ENCODE peak calls at places on chromosomes 12 and 14, in four cellular contexts. One of them, this sample, is unnamed.

GRCh38 chr12:34033628-34034296 is 11.5 kb downstream of the ALG10 start:
- DNase-seq in HepG2: peak
- DNase-seq in GM23338: peak
- DNase-seq in K562: peak
- DNase-seq in this sample: no peak

GRCh38 chr12:43069768-43070221 is 480.2 kb upstream of the PRICKLE1 start:
- DNase-seq in GM23338: no peak
- DNase-seq in K562: no peak
- DNase-seq in HepG2: no peak
- DNase-seq in this sample: no peak

GRCh38 chr12:117860111-117860510 is 108.7 kb downstream of the KSR2 start:
- DNase-seq in K562: no peak
- DNase-seq in HepG2: no peak
- DNase-seq in GM23338: no peak
- DNase-seq in this sample: no peak

GRCh38 chr14:91350813-91351507 is 66.7 kb downstream of the CCDC88C start:
- DNase-seq in K562: no peak
- DNase-seq in GM23338: no peak
- DNase-seq in HepG2: no peak
- DNase-seq in this sample: no peak

GRCh38 chr12:108691995-108692808 is 39.1 kb downstream of the CORO1C start:
- DNase-seq in K562: no peak
- DNase-seq in HepG2: no peak
- DNase-seq in GM23338: no peak
- DNase-seq in this sample: no peak

GRCh38 chr14:101518611-101519048 is 42.7 kb upstream of the DIO3 start:
- DNase-seq in GM23338: no peak
- DNase-seq in K562: no peak
- DNase-seq in HepG2: no peak
- DNase-seq in this sample: no peak

GRCh38 chr14:58362798-58363412 is 32.8 kb upstream of the TOMM20L start:
- DNase-seq in GM23338: peak
- DNase-seq in K562: no peak
- DNase-seq in HepG2: peak
- DNase-seq in this sample: no peak

GRCh38 chr12:76919388-76920181 is 40.8 kb upstream of the CSRP2 start:
- DNase-seq in HepG2: no peak
- DNase-seq in GM23338: no peak
- DNase-seq in K562: no peak
- DNase-seq in this sample: no peak

GRCh38 chr12:46342562-46343033 is 30.0 kb downstream of the SLC38A2 start:
- DNase-seq in K562: no peak
- DNase-seq in GM23338: peak
- DNase-seq in HepG2: peak
- DNase-seq in this sample: peak

GRCh38 chr12:85130631-85131030 is 94.5 kb downstream of the LRRIQ1 start:
- DNase-seq in HepG2: no peak
- DNase-seq in GM23338: peak
- DNase-seq in K562: no peak
- DNase-seq in this sample: no peak
- TF ChIP-seq CREB1 in HepG2: no peak
- TF ChIP-seq CREB1 in GM23338: no peak
- TF ChIP-seq CREB1 in K562: no peak
- TF ChIP-seq CREB1 in this sample: no peak

GRCh38 chr14:35509846-35510245 is 24.1 kb upstream of the INSM2 start:
- DNase-seq in K562: no peak
- DNase-seq in HepG2: no peak
- DNase-seq in GM23338: no peak
- DNase-seq in this sample: no peak

GRCh38 chr14:35504260-35504659 is 29.7 kb upstream of the INSM2 start:
- DNase-seq in GM23338: no peak
- DNase-seq in HepG2: peak
- DNase-seq in K562: no peak
- DNase-seq in this sample: no peak

GRCh38 chr14:35506461-35506860 is 27.5 kb upstream of the INSM2 start:
- DNase-seq in K562: no peak
- DNase-seq in HepG2: no peak
- DNase-seq in GM23338: no peak
- DNase-seq in this sample: no peak

GRCh38 chr14:35512765-35513164 is 21.2 kb upstream of the INSM2 start:
- DNase-seq in HepG2: no peak
- DNase-seq in K562: no peak
- DNase-seq in GM23338: no peak
- DNase-seq in this sample: no peak

GRCh38 chr14:35506927-35507326 is 27.0 kb upstream of the INSM2 start:
- DNase-seq in K562: no peak
- DNase-seq in GM23338: no peak
- DNase-seq in HepG2: no peak
- DNase-seq in this sample: no peak
- TF ChIP-seq CREB1 in K562: no peak
- TF ChIP-seq CREB1 in GM23338: no peak
- TF ChIP-seq CREB1 in HepG2: no peak
- TF ChIP-seq CREB1 in this sample: no peak

GRCh38 chr12:51922762-51923505 is 15.6 kb downstream of the ACVRL1 start:
- DNase-seq in K562: no peak
- DNase-seq in GM23338: peak
- DNase-seq in HepG2: no peak
- DNase-seq in this sample: no peak
- TF ChIP-seq CREB1 in K562: no peak
- TF ChIP-seq CREB1 in GM23338: no peak
- TF ChIP-seq CREB1 in HepG2: no peak
- TF ChIP-seq CREB1 in this sample: no peak

GRCh38 chr12:29902043-29902442 is 118.3 kb upstream of the TMTC1 start:
- DNase-seq in K562: no peak
- DNase-seq in HepG2: no peak
- DNase-seq in GM23338: no peak
- DNase-seq in this sample: no peak

GRCh38 chr12:29895966-29896365 is 112.2 kb upstream of the TMTC1 start:
- DNase-seq in K562: no peak
- DNase-seq in HepG2: no peak
- DNase-seq in GM23338: peak
- DNase-seq in this sample: no peak

GRCh38 chr12:29907486-29907885 is 123.7 kb upstream of the TMTC1 start:
- DNase-seq in K562: no peak
- DNase-seq in HepG2: no peak
- DNase-seq in GM23338: no peak
- DNase-seq in this sample: no peak

GRCh38 chr12:29899212-29899931 is 115.6 kb upstream of the TMTC1 start:
- DNase-seq in HepG2: no peak
- DNase-seq in GM23338: no peak
- DNase-seq in K562: no peak
- DNase-seq in this sample: no peak

DNA sequence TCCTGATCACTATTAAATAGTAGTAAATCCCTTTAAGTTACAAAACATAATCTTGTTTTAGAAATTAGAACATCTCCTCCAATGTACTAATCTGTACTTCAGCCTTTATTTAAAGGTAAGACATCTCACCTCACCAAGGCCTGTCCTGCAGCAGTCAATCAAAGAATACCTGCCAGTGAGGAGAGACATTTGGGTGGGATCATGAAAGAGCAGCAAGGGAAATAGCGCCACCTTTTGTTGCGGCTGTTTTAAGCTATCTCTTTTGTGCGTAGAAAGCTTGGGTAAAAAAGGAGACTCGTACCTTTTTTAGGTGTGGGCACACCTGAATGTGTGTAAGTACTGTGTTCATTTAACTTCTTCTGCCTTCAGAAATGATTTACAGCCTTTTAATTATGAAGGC is 117.8 kb upstream of the TMTC1 start:
- DNase-seq in GM23338: peak
- DNase-seq in K562: no peak
- DNase-seq in HepG2: peak
- DNase-seq in this sample: peak
- TF ChIP-seq CREB1 in GM23338: no peak
- TF ChIP-seq CREB1 in K562: no peak
- TF ChIP-seq CREB1 in HepG2: no peak
- TF ChIP-seq CREB1 in this sample: no peak

DNA sequence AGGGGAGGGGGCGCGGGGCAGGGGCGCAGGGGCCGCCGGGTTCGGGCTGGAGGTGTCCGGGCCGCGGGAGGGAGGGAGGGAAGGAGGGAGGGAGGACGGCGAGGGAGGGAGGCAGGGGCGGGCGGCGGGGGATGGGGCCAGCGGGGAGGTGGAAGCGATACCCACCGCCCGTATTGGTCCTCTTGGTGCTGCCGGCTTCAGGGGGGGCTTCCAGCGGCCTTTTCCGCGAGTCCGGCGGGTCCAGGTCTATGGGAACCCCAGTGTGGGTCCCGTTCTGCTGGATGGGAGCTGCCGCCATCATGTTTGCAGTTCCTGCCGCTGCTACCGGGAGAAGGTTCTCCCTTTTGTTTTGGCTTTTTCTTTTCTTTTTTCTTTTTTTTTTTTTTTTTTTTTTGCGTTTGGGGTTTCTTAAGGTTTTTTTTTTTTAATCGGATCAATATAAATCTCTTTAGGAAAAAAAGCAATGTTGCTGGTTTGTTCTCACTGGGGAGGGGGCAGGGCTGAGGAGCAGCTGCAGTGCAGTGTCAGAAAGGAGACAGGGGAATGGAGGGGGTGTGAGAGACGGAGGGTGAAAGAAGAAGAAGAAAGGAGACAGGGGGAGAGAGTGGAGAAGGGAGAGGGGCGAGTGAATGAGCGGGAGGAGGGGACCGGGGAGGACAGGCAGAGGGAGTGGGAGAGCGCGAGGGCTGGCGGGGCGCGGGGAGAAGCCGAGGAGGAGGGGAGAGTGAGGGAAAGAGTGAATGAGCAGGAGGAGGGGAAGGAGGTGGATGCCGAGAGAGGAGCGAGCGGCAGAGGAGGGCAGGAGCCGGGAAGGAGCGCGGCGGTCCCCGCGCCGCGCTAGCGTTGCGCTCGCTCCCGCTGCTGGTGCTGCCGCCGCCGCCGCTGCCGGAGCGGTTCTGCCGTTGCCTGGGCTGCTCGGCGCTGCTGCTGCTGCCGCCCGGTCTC is at the start of gene NOVA1:
- DNase-seq in HepG2: no peak
- DNase-seq in GM23338: peak
- DNase-seq in K562: no peak
- DNase-seq in this sample: peak
- TF ChIP-seq CREB1 in HepG2: no peak
- TF ChIP-seq CREB1 in GM23338: no peak
- TF ChIP-seq CREB1 in K562: no peak
- TF ChIP-seq CREB1 in this sample: no peak

GRCh38 chr12:65606008-65606766 is 218.1 kb upstream of the HMGA2 start:
- DNase-seq in HepG2: no peak
- DNase-seq in GM23338: no peak
- DNase-seq in K562: peak
- DNase-seq in this sample: no peak

GRCh38 chr12:65605019-65605418 is 219.3 kb upstream of the HMGA2 start:
- DNase-seq in HepG2: no peak
- DNase-seq in GM23338: no peak
- DNase-seq in K562: no peak
- DNase-seq in this sample: no peak

GRCh38 chr12:65602191-65602578 is 222.1 kb upstream of the HMGA2 start:
- DNase-seq in K562: no peak
- DNase-seq in HepG2: no peak
- DNase-seq in GM23338: no peak
- DNase-seq in this sample: no peak

GRCh38 chr12:65603428-65604351 is 220.6 kb upstream of the HMGA2 start:
- DNase-seq in HepG2: no peak
- DNase-seq in K562: no peak
- DNase-seq in GM23338: peak
- DNase-seq in this sample: no peak

DNA sequence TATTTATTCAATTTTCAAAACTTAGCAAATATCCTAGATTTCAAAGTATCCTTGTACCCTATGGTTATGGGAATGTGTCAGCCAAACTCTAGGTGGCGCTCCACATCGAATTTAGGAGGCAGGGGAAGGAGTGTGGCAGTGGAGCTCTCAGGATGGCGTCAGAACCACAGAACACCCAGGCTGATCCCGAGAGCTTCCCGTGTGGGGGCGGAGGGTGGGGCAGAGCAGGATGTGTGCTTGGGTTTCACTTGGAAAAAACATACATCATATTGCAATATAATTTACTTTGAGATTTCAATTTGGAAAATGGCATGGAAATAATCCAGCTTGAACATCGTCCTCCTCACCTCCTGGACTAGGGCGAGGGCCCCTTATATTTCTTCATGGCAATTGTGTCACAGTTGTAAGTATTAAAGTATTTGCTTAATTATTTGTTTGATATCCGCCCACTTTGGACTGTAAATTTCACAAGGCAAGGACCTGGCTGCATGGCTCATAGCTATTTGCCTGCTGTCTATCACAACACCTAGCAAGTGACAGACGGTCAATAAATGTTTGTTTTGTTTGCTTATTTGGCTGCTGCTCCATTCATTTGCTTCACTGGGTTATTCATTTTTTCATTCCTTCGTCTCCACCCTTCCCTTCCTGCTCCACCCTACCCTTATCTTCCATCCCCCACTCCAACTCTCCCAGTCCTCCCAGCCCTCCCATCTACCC is 221.5 kb upstream of the HMGA2 start:
- DNase-seq in K562: peak
- DNase-seq in HepG2: peak
- DNase-seq in GM23338: peak
- DNase-seq in this sample: peak
- TF ChIP-seq CREB1 in K562: no peak
- TF ChIP-seq CREB1 in HepG2: no peak
- TF ChIP-seq CREB1 in GM23338: peak
- TF ChIP-seq CREB1 in this sample: no peak

GRCh38 chr12:69254046-69254445 is 14.7 kb downstream of the CPSF6 start:
- DNase-seq in HepG2: peak
- DNase-seq in GM23338: peak
- DNase-seq in K562: peak
- DNase-seq in this sample: no peak
- TF ChIP-seq CREB1 in HepG2: no peak
- TF ChIP-seq CREB1 in GM23338: no peak
- TF ChIP-seq CREB1 in K562: no peak
- TF ChIP-seq CREB1 in this sample: no peak

DNA sequence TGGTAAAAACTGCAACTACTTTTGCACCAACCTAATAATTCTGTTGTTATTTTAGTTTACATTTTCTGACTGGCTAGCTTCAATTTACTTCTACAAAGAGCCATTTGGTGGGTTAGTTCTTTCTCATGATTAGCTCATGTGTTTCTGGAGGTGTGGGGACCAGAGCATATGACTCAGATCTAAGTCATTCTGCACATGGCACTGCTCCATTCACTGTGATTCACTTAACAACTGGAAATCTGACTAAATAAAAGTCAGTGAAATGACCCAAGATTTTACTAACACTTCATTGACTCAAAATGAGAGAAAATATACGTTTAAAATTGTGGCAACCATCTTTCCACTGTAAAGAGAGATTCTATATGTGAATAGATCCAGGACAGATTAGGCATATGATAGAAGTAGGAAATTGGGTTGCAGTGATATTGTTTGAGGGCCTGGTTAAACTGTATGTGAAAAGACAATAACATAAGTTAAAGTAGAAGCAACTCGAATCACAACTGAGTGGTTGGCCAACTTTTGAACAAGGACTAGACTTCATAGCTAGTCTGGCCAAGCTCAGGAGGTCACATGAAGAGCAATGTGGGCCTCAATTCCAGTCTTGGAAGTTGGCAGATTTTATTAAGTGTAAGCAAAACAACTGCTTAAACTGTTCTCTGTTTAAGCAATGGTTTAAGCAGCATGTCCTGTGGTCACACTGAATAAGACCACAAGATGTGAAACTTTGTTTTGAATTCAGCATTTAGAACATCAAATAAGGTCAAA is 100.2 kb downstream of the TMTC3 start:
- DNase-seq in HepG2: no peak
- DNase-seq in K562: no peak
- DNase-seq in GM23338: no peak
- DNase-seq in this sample: no peak
- TF ChIP-seq CREB1 in HepG2: no peak
- TF ChIP-seq CREB1 in K562: no peak
- TF ChIP-seq CREB1 in GM23338: no peak
- TF ChIP-seq CREB1 in this sample: no peak

GRCh38 chr12:60415361-60415760 is 819.5 kb downstream of the SLC16A7 start:
- DNase-seq in HepG2: no peak
- DNase-seq in K562: no peak
- DNase-seq in GM23338: no peak
- DNase-seq in this sample: no peak
- TF ChIP-seq CREB1 in HepG2: no peak
- TF ChIP-seq CREB1 in K562: no peak
- TF ChIP-seq CREB1 in GM23338: no peak
- TF ChIP-seq CREB1 in this sample: no peak